ENCODE peak calls at places on chromosomes 5 and 9, in six cellular contexts. V, C, U, M, Z and F are unnamed samples.

GRCh38 chr9:14318934-14319513 is 5.1 kb upstream of the NFIB start:
- DNase-seq in V (no peak), C (no peak), U (no peak), M (no peak), Z (no peak), F (no peak)

GRCh38 chr5:160774646-160775313 is 77.2 kb downstream of the ATP10B start:
- DNase-seq in V (no peak), C (no peak), U (no peak), M (no peak), Z (no peak), F (no peak)

GRCh38 chr5:27594141-27594540 is 555.8 kb upstream of the CDH9 start:
- DNase-seq in V (no peak), C (no peak), U (no peak), M (no peak), Z (no peak), F (no peak)

GRCh38 chr9:78325846-78326350 is 29.0 kb downstream of the PSAT1 start:
- DNase-seq in V (no peak), C (no peak), U (peak; percentile 11), M (no peak), Z (no peak), F (no peak)

GRCh38 chr9:132833451-132834130 is 44.5 kb downstream of the AK8 start:
- DNase-seq in V (no peak), C (no peak), U (no peak), M (no peak), Z (peak; percentile 28), F (no peak)

GRCh38 chr9:132846918-132847515 is 31.1 kb downstream of the AK8 start:
- DNase-seq in V (no peak), C (no peak), U (no peak), M (no peak), Z (no peak), F (no peak)

GRCh38 chr5:67244345-67244793 is 47.8 kb upstream of the CD180 start:
- DNase-seq in V (no peak), C (peak; percentile 39), U (peak; percentile 40), M (no peak), Z (no peak), F (no peak)

GRCh38 chr9:73683862-73684591 is 532.4 kb downstream of the ANXA1 start:
- DNase-seq in V (no peak), C (peak; percentile 95), U (peak; percentile 48), M (no peak), Z (no peak), F (peak; percentile 6)

GRCh38 chr5:74233571-74233970 is 407.0 kb downstream of the ENC1 start:
- DNase-seq in V (no peak), C (peak; percentile 86), U (no peak), M (no peak), Z (no peak), F (no peak)

GRCh38 chr9:133801739-133802138 is 63.6 kb upstream of the SARDH start:
- DNase-seq in V (no peak), C (no peak), U (no peak), M (no peak), Z (no peak), F (no peak)

GRCh38 chr9:92617951-92618510 is 51.9 kb downstream of the IPPK start:
- DNase-seq in V (no peak), C (no peak), U (no peak), M (no peak), Z (peak; percentile 13), F (no peak)

GRCh38 chr5:173394701-173395100 is 66.5 kb upstream of the STC2 start:
- DNase-seq in V (no peak), C (no peak), U (no peak), M (no peak), Z (no peak), F (no peak)

GRCh38 chr5:173397531-173397930 is 69.3 kb upstream of the STC2 start:
- DNase-seq in V (no peak), C (no peak), U (no peak), M (no peak), Z (no peak), F (no peak)

GRCh38 chr5:173395933-173396308 is 67.7 kb upstream of the STC2 start:
- DNase-seq in V (no peak), C (no peak), U (no peak), M (no peak), Z (no peak), F (no peak)

GRCh38 chr5:173396311-173396993 is 68.2 kb upstream of the STC2 start:
- DNase-seq in V (no peak), C (peak; percentile 6), U (peak; percentile 24), M (no peak), Z (no peak), F (no peak)

GRCh38 chr5:173395257-173395932 is 67.2 kb upstream of the STC2 start:
- DNase-seq in V (no peak), C (peak; percentile 38), U (peak; percentile 2), M (no peak), Z (no peak), F (no peak)
- TF ChIP-seq CTCF in V (no peak), C (peak; percentile 6), U (no peak), M (no peak), Z (no peak), F (no peak)

GRCh38 chr9:95182854-95183563 is 134.5 kb downstream of the FANCC start:
- DNase-seq in V (no peak), C (no peak), U (peak; percentile 44), M (peak; percentile 31), Z (peak; percentile 77), F (no peak)
- TF ChIP-seq CTCF in V (peak; percentile 44), C (peak; percentile 26), U (peak; percentile 34), M (peak; percentile 52), Z (peak; percentile 65), F (no peak)

DNA sequence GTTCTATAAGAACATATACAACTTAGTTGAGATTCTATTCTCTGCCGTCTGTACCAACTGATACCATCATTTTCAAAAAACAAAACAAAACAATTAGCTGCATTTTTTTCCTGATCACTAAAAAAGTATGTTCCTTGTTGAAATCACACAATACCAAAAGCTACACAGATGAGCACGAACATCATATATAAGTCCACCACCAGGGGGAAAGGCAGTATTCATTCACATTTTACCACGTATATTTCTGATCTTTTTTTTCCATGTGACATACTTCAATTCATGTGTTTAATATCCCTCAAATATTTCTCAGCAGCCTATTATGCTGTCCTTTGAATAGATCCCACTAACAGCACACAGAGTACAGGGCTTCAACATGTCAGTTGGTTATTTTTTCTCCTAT is 40.6 kb downstream of the IRX2 start:
- DNase-seq in V (no peak), C (peak; percentile 7), U (no peak), M (no peak), Z (no peak), F (no peak)
- TF ChIP-seq CTCF in V (no peak), C (no peak), U (no peak), M (no peak), Z (peak; percentile 26), F (no peak)

GRCh38 chr9:36263662-36264061 is 5.4 kb upstream of the GNE start:
- DNase-seq in V (no peak), C (no peak), U (no peak), M (no peak), Z (no peak), F (no peak)

GRCh38 chr9:36258989-36259315 is 704 bp upstream of the GNE start:
- DNase-seq in V (no peak), C (no peak), U (no peak), M (peak; percentile 23), Z (no peak), F (no peak)

GRCh38 chr9:36268007-36268427 is 9.8 kb upstream of the GNE start:
- DNase-seq in V (no peak), C (peak; percentile 85), U (no peak), M (no peak), Z (no peak), F (no peak)

DNA sequence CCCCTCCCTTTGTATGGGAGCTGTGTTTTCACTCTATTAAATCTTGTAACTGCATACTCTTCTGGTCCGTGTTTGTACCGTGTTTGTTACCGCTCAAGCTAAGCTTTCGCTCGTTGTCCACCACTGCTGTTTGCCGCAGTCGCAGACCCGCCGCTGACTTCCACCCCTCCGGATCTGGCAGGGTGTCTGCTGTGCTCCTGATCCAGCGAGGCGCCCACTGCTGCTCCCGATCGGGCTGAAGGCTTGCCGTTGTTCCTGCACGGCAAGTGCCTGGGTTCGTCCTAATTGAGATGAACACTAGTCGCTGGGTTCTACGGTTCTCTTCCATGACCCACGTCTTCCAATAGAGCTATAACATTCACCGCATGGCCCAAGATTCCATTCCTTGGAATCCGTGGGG is 6.6 kb upstream of the GNE start:
- DNase-seq in V (no peak), C (no peak), U (no peak), M (no peak), Z (no peak), F (no peak)
- TF ChIP-seq CTCF in V (no peak), C (no peak), U (no peak), M (no peak), Z (no peak), F (no peak)

GRCh38 chr5:33588654-33589372 is 148.0 kb downstream of the TARS1 start:
- DNase-seq in V (no peak), C (peak; percentile 28), U (peak; percentile 72), M (peak; percentile 27), Z (peak; percentile 80), F (peak; percentile 21)
- TF ChIP-seq CTCF in V (no peak), C (peak; percentile 38), U (peak; percentile 80), M (peak; percentile 18), Z (peak; percentile 49), F (peak; percentile 64)

DNA sequence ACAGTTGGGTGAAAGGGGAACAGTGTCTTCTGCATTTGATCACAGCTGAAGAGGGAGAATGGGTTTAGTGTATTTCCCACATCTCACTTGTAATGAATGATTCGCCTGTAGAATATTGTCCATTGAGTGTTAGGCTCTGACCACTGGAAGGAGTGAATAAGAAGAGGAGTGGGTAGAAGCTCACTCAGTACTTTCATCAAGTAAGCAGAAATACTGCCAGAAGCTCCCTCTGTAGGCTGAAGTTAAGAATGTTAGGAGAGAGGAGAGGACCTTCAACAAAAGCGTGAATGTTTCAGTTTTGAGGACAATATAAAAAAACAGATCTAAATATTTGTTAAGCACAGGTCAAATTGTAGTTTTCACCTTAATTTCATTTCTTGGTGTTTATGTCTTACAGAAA is 27.5 kb downstream of the FSD1L start:
- DNase-seq in V (no peak), C (peak; percentile 27), U (peak; percentile 20), M (no peak), Z (no peak), F (no peak)
- TF ChIP-seq CTCF in V (peak; percentile 34), C (peak; percentile 45), U (peak; percentile 53), M (no peak), Z (peak; percentile 10), F (no peak)

GRCh38 chr9:37438359-37438758 is 15.9 kb downstream of the GRHPR start:
- DNase-seq in V (no peak), C (no peak), U (no peak), M (no peak), Z (no peak), F (no peak)
- TF ChIP-seq CTCF in V (no peak), C (no peak), U (no peak), M (no peak), Z (no peak), F (no peak)

DNA sequence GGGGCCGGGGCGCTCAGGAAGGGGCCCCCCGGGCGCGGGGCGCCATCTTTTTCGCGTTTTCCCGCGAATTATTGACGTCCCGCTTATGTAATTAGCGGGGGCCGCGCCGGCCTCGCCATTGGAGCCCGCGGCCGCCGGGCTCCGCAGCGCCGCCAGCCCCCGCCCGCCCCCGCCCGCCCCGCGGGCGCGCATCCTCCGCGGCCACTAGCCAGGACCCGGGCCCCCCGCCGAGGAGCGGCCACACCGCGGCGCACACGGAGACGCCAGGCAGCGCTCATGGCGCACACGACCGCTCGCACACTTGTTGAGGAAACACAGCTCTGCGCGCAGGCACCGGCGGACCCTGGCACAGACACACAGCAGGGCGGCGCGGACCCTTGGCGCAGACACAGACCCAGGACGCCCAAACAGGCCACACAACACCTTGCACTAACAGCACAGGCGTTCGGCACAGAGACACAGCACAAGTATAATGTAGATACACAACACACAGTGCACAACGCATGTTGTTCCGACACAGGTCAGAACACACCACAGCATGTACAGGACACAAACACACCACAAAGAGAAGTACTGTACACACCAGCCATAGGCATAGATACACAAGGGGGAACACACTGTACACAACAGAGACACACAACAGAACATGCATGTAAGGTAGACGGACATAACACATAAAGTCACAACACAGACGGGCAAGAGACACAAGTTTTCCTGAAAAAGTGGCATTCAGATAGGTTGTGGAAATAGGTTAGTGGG is 467 bp upstream of the PHF19 start:
- DNase-seq in V (no peak), C (peak; percentile 49), U (peak; percentile 83), M (peak; percentile 42), Z (peak; percentile 70), F (peak; percentile 91)
- TF ChIP-seq CTCF in V (no peak), C (no peak), U (no peak), M (no peak), Z (no peak), F (peak; percentile 16)